ENCODE peak calls at places on chromosomes 4 and X, in nine cellular contexts. H is A549, W is GM12865, Z is cardiac muscle cell, G is endothelial cell of umbilical vein, V is heart left ventricle, M is D721Med, D is bronchial epithelial cell, X is HFFc6. K is an unnamed sample.

GRCh38 chr4:98446499-98447375 is 185.6 kb downstream of the RAP1GDS1 start:
- DNase-seq in G (no peak), X (no peak), H (no peak), W (peak), D (peak), V (no peak), Z (peak), M (no peak), K (peak)

GRCh38 chr4:169484485-169484884 is 127.9 kb downstream of the NEK1 start:
- DNase-seq in G (no peak), Z (peak), W (no peak), V (no peak), X (no peak), D (no peak), H (peak), M (no peak), K (no peak)

GRCh38 chrX:131607796-131608369 is 64.0 kb downstream of the OR13H1 start:
- DNase-seq in X (no peak), V (no peak), W (no peak), G (no peak), D (no peak), H (no peak), Z (no peak), M (no peak), K (peak)

GRCh38 chr4:74715731-74716435 is 78.4 kb downstream of the BTC start:
- DNase-seq in Z (no peak), V (no peak), D (peak), X (no peak), G (no peak), H (no peak), W (no peak), M (no peak), K (peak)

GRCh38 chr4:153541426-153542096 is 75.4 kb downstream of the TMEM131L start:
- DNase-seq in H (no peak), D (peak), M (no peak), V (no peak), X (peak), Z (peak), W (peak), G (no peak), K (no peak)

GRCh38 chrX:50088645-50089044 is 112.2 kb downstream of the AKAP4 start:
- DNase-seq in X (no peak), Z (no peak), D (no peak), M (no peak), W (no peak), V (no peak), H (no peak), G (no peak), K (no peak)

GRCh38 chr4:133148690-133149363 is at the start of gene PCDH10:
- DNase-seq in V (peak), G (peak), W (no peak), Z (peak), D (peak), H (peak), M (peak), X (peak), K (peak)

GRCh38 chrX:149841929-149842328 is 39.1 kb upstream of the MAGEA8 start:
- DNase-seq in H (no peak), X (no peak), W (no peak), M (no peak), Z (no peak), D (no peak), V (no peak), G (no peak), K (no peak)

GRCh38 chr4:110183643-110184042 is 14.8 kb downstream of the ELOVL6 start:
- DNase-seq in H (no peak), D (no peak), Z (no peak), X (no peak), M (no peak), G (no peak), W (peak), V (no peak), K (no peak)

GRCh38 chr4:95107004-95107403 is 349.2 kb downstream of the BMPR1B start:
- DNase-seq in W (no peak), D (no peak), X (no peak), H (no peak), Z (no peak), G (no peak), M (no peak), V (no peak), K (no peak)

GRCh38 chrX:40877869-40878268 is 142.5 kb upstream of the MED14 start:
- DNase-seq in W (peak), G (peak), Z (peak), D (peak), M (no peak), H (peak), X (no peak), V (no peak), K (peak)

GRCh38 chrX:153245288-153245731 is 66.2 kb downstream of the MAGEA1 start:
- DNase-seq in W (no peak), X (no peak), D (peak), V (no peak), H (peak), G (peak), Z (no peak), M (no peak), K (peak)

GRCh38 chr4:165207431-165208321 is at the start of gene KLHL2:
- DNase-seq in M (peak), Z (peak), G (peak), V (peak), W (peak), D (peak), X (peak), H (peak), K (peak)

GRCh38 chr4:147725673-147726072 is 6.2 kb upstream of the ARHGAP10 start:
- DNase-seq in V (no peak), H (no peak), X (peak), G (no peak), W (no peak), M (no peak), D (peak), Z (no peak), K (peak)

GRCh38 chr4:189615217-189615663 is 325.4 kb upstream of the FRG1 start:
- DNase-seq in D (no peak), G (no peak), V (no peak), H (no peak), X (no peak), Z (no peak), W (no peak), M (no peak), K (no peak)

DNA sequence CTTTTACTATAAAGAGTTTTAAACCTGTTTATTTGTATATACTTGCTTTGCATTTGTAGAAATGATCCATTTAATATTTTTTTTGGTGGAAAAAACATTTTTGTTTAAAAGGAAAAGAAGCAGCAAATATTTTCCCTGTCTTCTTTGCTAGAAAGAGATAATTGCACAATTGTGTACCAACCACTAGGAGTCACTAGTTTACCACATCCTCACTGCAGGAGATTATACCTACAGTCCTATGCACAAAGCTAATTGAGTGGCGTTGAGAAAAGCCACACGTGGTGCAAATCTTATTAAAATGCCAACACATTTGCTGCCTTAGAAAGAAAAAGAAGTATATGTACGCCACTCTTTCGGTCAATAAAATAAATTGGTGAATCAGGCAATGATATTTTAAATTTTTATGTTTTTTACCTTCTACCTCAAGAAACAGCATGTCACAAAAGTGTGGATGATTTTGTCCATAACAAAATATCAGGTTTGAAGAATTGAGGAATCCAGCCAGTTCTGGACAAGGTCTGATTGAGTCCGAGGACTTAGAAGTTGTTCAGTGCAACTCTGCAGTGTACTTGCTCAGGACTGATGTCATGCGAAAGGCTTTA is 102.9 kb downstream of the GRXCR1 start:
- DNase-seq in H (peak), X (no peak), W (peak), V (no peak), D (peak), M (peak), Z (peak), G (peak), K (peak)
- TF ChIP-seq CTCF in H (peak), X (peak), W (peak), V (peak), D (peak), M (peak), Z (peak), G (peak), K (peak)

GRCh38 chr4:42636591-42636990 is 20.3 kb downstream of the ATP8A1 start:
- DNase-seq in M (no peak), D (no peak), V (no peak), Z (no peak), X (no peak), H (no peak), G (no peak), W (no peak), K (no peak)
- TF ChIP-seq CTCF in M (no peak), D (no peak), V (no peak), Z (no peak), X (no peak), H (no peak), G (no peak), W (no peak), K (no peak)

DNA sequence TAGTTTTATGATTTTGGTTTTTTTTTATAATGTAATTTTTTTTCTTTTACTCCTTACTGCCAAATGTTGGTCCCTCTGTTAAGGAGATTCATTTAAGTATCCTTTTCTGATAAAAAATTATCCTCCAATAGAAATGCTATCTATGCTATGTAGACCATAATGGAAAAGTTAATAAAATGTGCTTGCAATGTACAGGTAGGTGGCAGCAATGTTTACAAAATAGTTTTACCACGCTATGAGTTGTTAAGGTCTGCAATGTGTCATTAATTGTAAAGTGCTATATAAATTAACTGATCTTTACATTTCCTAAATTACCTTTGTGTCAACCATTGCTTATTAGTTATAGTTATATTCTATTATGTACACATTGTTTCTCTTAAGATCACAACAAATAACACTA is 3.8 kb upstream of the CENPC start:
- DNase-seq in H (peak), M (no peak), X (no peak), V (no peak), Z (peak), D (peak), W (peak), G (peak), K (peak)
- TF ChIP-seq CTCF in H (peak), M (peak), X (peak), V (no peak), Z (peak), D (peak), W (peak), G (peak), K (peak)

DNA sequence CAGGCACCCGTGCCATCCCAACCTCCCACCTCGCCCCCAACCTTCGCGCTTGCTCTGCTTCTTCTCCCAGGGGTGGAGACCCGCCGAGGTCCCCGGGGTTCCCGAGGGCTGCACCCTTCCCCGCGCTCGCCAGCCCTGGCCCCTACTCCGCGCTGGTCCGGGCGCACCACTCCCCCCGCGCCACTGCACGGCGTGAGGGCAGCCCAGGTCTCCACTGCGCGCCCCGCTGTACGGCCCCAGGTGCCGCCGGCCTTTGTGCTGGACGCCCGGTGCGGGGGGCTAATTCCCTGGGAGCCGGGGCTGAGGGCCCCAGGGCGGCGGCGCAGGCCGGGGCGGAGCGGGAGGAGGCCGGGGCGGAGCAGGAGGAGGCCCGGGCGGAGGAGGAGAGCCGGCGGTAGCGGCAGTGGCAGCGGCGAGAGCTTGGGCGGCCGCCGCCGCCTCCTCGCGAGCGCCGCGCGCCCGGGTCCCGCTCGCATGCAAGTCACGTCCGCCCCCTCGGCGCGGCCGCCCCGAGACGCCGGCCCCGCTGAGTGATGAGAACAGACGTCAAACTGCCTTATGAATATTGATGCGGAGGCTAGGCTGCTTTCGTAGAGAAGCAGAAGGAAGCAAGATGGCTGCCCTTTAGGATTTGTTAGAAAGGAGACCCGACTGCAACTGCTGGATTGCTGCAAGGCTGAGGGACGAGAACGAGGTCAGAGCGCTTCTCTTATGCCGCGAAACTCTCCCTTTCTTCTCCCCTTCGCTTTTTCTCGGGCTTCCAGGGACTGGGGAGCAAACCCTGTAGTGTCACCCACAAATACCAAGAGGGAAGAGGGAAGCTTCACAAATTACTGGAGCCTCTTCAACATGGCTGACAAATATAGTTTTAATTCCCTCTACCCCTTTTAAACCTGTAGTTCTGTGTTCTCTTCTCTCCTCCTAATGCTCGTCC is at the start of gene TET2:
- DNase-seq in V (peak), X (peak), G (peak), D (peak), H (peak), W (peak), M (no peak), Z (peak), K (peak)
- TF ChIP-seq CTCF in V (no peak), X (peak), G (no peak), D (no peak), H (no peak), W (no peak), M (no peak), Z (no peak), K (no peak)

DNA sequence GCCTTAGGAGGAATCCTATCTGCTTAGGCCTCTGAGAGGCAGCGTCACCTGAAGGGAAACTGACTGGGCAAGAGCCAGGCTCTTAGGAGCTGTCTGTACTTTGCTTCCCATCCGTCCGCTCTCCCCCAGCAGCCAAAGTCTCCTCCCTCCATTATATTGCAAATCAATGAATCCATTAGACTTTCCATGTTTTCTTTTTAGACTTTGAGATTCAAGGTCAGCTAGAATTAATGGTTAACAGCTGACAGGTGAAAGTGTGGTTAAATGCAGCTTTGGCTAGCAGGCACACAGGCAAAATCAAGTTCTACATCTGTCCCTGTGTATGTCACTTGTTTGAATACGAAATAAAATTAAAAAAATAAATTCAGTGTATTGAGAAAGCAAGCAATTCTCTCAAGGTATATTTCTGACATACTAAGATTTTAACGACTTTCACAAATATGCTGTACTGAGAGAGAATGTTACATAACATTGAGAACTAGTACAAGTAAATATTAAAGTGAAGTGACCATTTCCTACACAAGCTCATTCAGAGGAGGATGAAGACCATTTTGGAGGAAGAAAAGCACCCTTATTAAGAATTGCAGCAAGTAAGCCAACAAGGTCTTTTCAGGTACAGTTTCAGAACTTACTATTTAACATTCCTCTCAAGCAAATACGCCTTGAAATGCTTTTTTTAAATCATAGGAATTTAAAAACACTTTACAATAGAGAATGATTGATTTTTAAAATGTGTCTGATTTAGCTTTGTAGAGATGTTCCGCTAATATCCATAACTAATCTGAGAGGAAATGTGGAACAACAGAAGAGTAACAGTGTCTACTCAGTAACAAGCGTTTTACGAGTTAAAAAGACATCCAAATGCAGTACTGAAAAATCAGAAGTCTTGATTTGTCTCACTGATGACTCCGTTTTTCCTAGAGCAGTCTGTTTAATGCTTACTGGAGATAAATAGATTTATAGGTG is at the start of gene F11:
- DNase-seq in M (no peak), H (no peak), D (no peak), W (no peak), V (no peak), Z (no peak), G (no peak), X (no peak), K (no peak)
- TF ChIP-seq CTCF in M (no peak), H (no peak), D (no peak), W (no peak), V (no peak), Z (no peak), G (no peak), X (no peak), K (no peak)

GRCh38 chrX:14344172-14344940 is 185.0 kb upstream of the GLRA2 start:
- DNase-seq in V (no peak), X (no peak), G (no peak), Z (no peak), H (no peak), W (no peak), D (peak), M (no peak), K (peak)
- TF ChIP-seq CTCF in V (no peak), X (peak), G (no peak), Z (no peak), H (no peak), W (no peak), D (no peak), M (no peak), K (no peak)